ENCODE peak calls at places on chromosomes 11 and 22, in five cellular contexts. Q, L, B, E and Z are unnamed samples. For H3K4me1, the result is how much of the 10 kb centered on the place peaks cover.

GRCh38 chr22:49826603-49827306 is 918 bp downstream of the BRD1 start:
- DNase-seq in Q (peak), L (peak), B (peak), E (peak), Z (peak)

GRCh38 chr11:10029386-10030121 is 264.5 kb downstream of the SBF2 start:
- DNase-seq in Q (no peak), L (no peak), B (no peak), E (no peak), Z (no peak)

GRCh38 chr11:90113541-90113940 is 20.9 kb upstream of the NAALAD2 start:
- DNase-seq in Q (no peak), L (no peak), B (no peak), E (no peak), Z (no peak)

GRCh38 chr11:103851166-103851651 is 185.2 kb upstream of the DDI1 start:
- DNase-seq in Q (no peak), L (peak), B (no peak), E (no peak), Z (peak)

GRCh38 chr11:80726236-80726635 is 1285.4 kb upstream of the TENM4 start:
- DNase-seq in Q (no peak), L (no peak), B (no peak), E (no peak), Z (no peak)

GRCh38 chr11:103730151-103730940 is 306.1 kb upstream of the DDI1 start:
- DNase-seq in Q (no peak), L (no peak), B (no peak), E (no peak), Z (no peak)

GRCh38 chr11:115926601-115927000 is 422.4 kb upstream of the CADM1 start:
- DNase-seq in Q (no peak), L (no peak), B (no peak), E (no peak), Z (no peak)

GRCh38 chr11:47539681-47540039 is 13.3 kb downstream of the CELF1 start:
- DNase-seq in Q (no peak), L (peak), B (no peak), E (no peak), Z (no peak)

GRCh38 chr11:106132582-106133354 is 55.3 kb downstream of the AASDHPPT start:
- DNase-seq in Q (no peak), L (no peak), B (no peak), E (no peak), Z (no peak)

GRCh38 chr11:70813651-70814050 is 415.3 kb downstream of the CTTN start:
- DNase-seq in Q (no peak), L (no peak), B (no peak), E (no peak), Z (no peak)

GRCh38 chr11:115965754-115966504 is 461.7 kb upstream of the CADM1 start:
- DNase-seq in Q (no peak), L (peak), B (peak), E (no peak), Z (no peak)

GRCh38 chr22:46105494-46106278 is 44.6 kb upstream of the PPARA start:
- DNase-seq in Q (no peak), L (peak), B (no peak), E (peak), Z (no peak)

GRCh38 chr22:25475554-25476022 is 88.9 kb upstream of the GRK3 start:
- DNase-seq in Q (no peak), L (no peak), B (no peak), E (no peak), Z (no peak)

GRCh38 chr11:38089728-38090127 is 1491.7 kb upstream of the RAG2 start:
- DNase-seq in Q (no peak), L (no peak), B (no peak), E (no peak), Z (no peak)

GRCh38 chr22:28594784-28595324 is 84.8 kb downstream of the TTC28 start:
- DNase-seq in Q (peak), L (no peak), B (no peak), E (no peak), Z (no peak)

GRCh38 chr22:50040717-50041116 is 17.4 kb downstream of the TTLL8 start:
- DNase-seq in Q (no peak), L (no peak), B (no peak), E (no peak), Z (no peak)

GRCh38 chr22:45217806-45218205 is 22.9 kb downstream of the KIAA0930 start:
- DNase-seq in Q (no peak), L (no peak), B (no peak), E (no peak), Z (no peak)

GRCh38 chr11:76616676-76617552 is 53.6 kb downstream of the LRRC32 start:
- DNase-seq in Q (no peak), L (no peak), B (peak), E (no peak), Z (no peak)

GRCh38 chr22:48649466-48649865 is 1178.2 kb downstream of the BRD1 start:
- DNase-seq in Q (no peak), L (no peak), B (no peak), E (no peak), Z (no peak)

GRCh38 chr11:76701701-76702100 is 31.2 kb upstream of the LRRC32 start:
- DNase-seq in Q (no peak), L (no peak), B (no peak), E (no peak), Z (no peak)

GRCh38 chr22:28894320-28894719 is 10.9 kb downstream of the ZNRF3 start:
- DNase-seq in Q (no peak), L (no peak), B (peak), E (peak), Z (no peak)

GRCh38 chr22:46329616-46330015 is 5.9 kb upstream of the TRMU start:
- DNase-seq in Q (no peak), L (no peak), B (no peak), E (no peak), Z (no peak)

GRCh38 chr11:86228967-86229330 is 15.6 kb upstream of the EED start:
- DNase-seq in Q (no peak), L (no peak), B (no peak), E (no peak), Z (no peak)

GRCh38 chr22:45208993-45209838 is 31.5 kb downstream of the KIAA0930 start:
- DNase-seq in Q (no peak), L (no peak), B (peak), E (no peak), Z (no peak)

GRCh38 chr11:79200398-79201070 is 240.3 kb downstream of the TENM4 start:
- DNase-seq in Q (no peak), L (no peak), B (no peak), E (no peak), Z (no peak)

GRCh38 chr22:49151256-49152131 is 676.2 kb downstream of the BRD1 start:
- DNase-seq in Q (no peak), L (no peak), B (no peak), E (no peak), Z (no peak)

GRCh38 chr11:26276798-26277424 is 55.0 kb upstream of the ANO3 start:
- DNase-seq in Q (no peak), L (peak), B (peak), E (peak), Z (peak)

GRCh38 chr11:10893713-10894112 is 35.9 kb upstream of the ZBED5 start:
- DNase-seq in Q (no peak), L (no peak), B (no peak), E (no peak), Z (no peak)

GRCh38 chr11:33690290-33691050 is 10.2 kb downstream of the C11orf91 start:
- DNase-seq in Q (no peak), L (no peak), B (no peak), E (no peak), Z (peak)

GRCh38 chr22:32310777-32311176 is 46.9 kb upstream of the RFPL3 start:
- DNase-seq in Q (no peak), L (no peak), B (no peak), E (no peak), Z (no peak)

GRCh38 chr11:61793084-61793828 is 545 bp downstream of the FEN1 start:
- DNase-seq in Q (no peak), L (no peak), B (no peak), E (no peak), Z (no peak)

GRCh38 chr11:89177691-89178231 is at the start of gene TYR:
- DNase-seq in Q (no peak), L (no peak), B (no peak), E (no peak), Z (no peak)

GRCh38 chr11:114181752-114182151 is 114.4 kb upstream of the NNMT start:
- DNase-seq in Q (no peak), L (no peak), B (no peak), E (no peak), Z (no peak)

GRCh38 chr11:114185436-114185835 is 110.8 kb upstream of the NNMT start:
- DNase-seq in Q (peak), L (no peak), B (no peak), E (no peak), Z (no peak)

GRCh38 chr11:114181195-114181594 is 115.0 kb upstream of the NNMT start:
- DNase-seq in Q (no peak), L (no peak), B (no peak), E (no peak), Z (no peak)

GRCh38 chr11:114182471-114182968 is 113.7 kb upstream of the NNMT start:
- DNase-seq in Q (no peak), L (no peak), B (no peak), E (no peak), Z (no peak)

GRCh38 chr11:114183041-114183511 is 113.1 kb upstream of the NNMT start:
- DNase-seq in Q (peak), L (no peak), B (no peak), E (peak), Z (no peak)
- H3K4me1 ChIP-seq in Q (half or more), L (under half), B (under half), E (half or more), Z (half or more)

GRCh38 chr11:67415501-67416304 is at the start of gene CARNS1:
- DNase-seq in Q (no peak), L (peak), B (peak), E (no peak), Z (no peak)
- H3K4me1 ChIP-seq in Q (half or more), L (under half), B (under half), E (under half), Z (under half)

GRCh38 chr11:44752727-44753126 is 26.0 kb downstream of the TSPAN18 start:
- DNase-seq in Q (no peak), L (no peak), B (peak), E (no peak), Z (no peak)
- H3K4me1 ChIP-seq in Q (under half), L (under half), B (under half), E (under half), Z (under half)

GRCh38 chr11:65417702-65418430 is 4.7 kb upstream of the NEAT1 start:
- DNase-seq in Q (peak), L (no peak), B (no peak), E (peak), Z (peak)
- H3K4me1 ChIP-seq in Q (half or more), L (under half), B (under half), E (half or more), Z (half or more)